ENCODE peak calls at places on chromosomes 7 and 10, in five cellular contexts. D, J, G, V and Q are unnamed samples. For H3K36me3, the result is how much of the 10 kb centered on the place peaks cover.

GRCh38 chr7:101612885-101613490 is 16.1 kb downstream of the MYL10 start:
- DNase-seq in D (no peak), J (no peak), G (no peak), V (no peak), Q (no peak)

GRCh38 chr7:29564455-29565185 is 985 bp downstream of the PRR15 start:
- DNase-seq in D (peak), J (no peak), G (peak), V (no peak), Q (no peak)

GRCh38 chr10:121994429-121994881 is 5.5 kb downstream of the TACC2 start:
- DNase-seq in D (peak), J (no peak), G (peak), V (no peak), Q (no peak)

GRCh38 chr7:137774793-137775201 is 72.0 kb downstream of the DGKI start:
- DNase-seq in D (peak), J (no peak), G (no peak), V (no peak), Q (no peak)

GRCh38 chr10:95550073-95550672 is 11.0 kb downstream of the SORBS1 start:
- DNase-seq in D (no peak), J (no peak), G (no peak), V (no peak), Q (no peak)

GRCh38 chr7:156640257-156640948 is at the start of gene RNF32:
- DNase-seq in D (peak), J (peak), G (peak), V (peak), Q (peak)

GRCh38 chr7:1811850-1812692 is 142.0 kb downstream of the ELFN1 start:
- DNase-seq in D (no peak), J (no peak), G (peak), V (no peak), Q (no peak)

GRCh38 chr7:75835688-75836285 is 22.2 kb upstream of the CCL24 start:
- DNase-seq in D (no peak), J (no peak), G (no peak), V (no peak), Q (no peak)

GRCh38 chr10:110005716-110006115 is 2.1 kb upstream of the ADD3 start:
- DNase-seq in D (peak), J (no peak), G (peak), V (no peak), Q (no peak)

GRCh38 chr7:7539152-7539551 is 3.5 kb upstream of the COL28A1 start:
- DNase-seq in D (no peak), J (no peak), G (no peak), V (no peak), Q (no peak)

GRCh38 chr10:60237977-60238376 is 151.7 kb downstream of the ANK3 start:
- DNase-seq in D (peak), J (no peak), G (no peak), V (no peak), Q (peak)

GRCh38 chr10:84008878-84009277 is 130.4 kb upstream of the GHITM start:
- DNase-seq in D (no peak), J (no peak), G (peak), V (no peak), Q (peak)

GRCh38 chr10:106980711-106981460 is 183.6 kb downstream of the SORCS1 start:
- DNase-seq in D (no peak), J (no peak), G (no peak), V (no peak), Q (peak)

GRCh38 chr7:135326636-135327280 is 93.1 kb downstream of the STRA8 start:
- DNase-seq in D (peak), J (no peak), G (peak), V (no peak), Q (no peak)

GRCh38 chr10:101237080-101237817 is 8.0 kb upstream of the LBX1 start:
- DNase-seq in D (peak), J (no peak), G (no peak), V (no peak), Q (no peak)

GRCh38 chr7:123734498-123734897 is 14.3 kb downstream of the WASL start:
- DNase-seq in D (no peak), J (no peak), G (no peak), V (no peak), Q (no peak)

GRCh38 chr7:17599733-17600685 is 301.6 kb downstream of the AHR start:
- DNase-seq in D (peak), J (no peak), G (no peak), V (no peak), Q (no peak)

GRCh38 chr7:139232893-139233292 is 1.9 kb downstream of the UBN2 start:
- DNase-seq in D (peak), J (no peak), G (no peak), V (no peak), Q (no peak)

GRCh38 chr7:38658916-38659315 is 27.7 kb upstream of the AMPH start:
- DNase-seq in D (peak), J (no peak), G (no peak), V (no peak), Q (no peak)

GRCh38 chr7:27113991-27114866 is 11.7 kb upstream of the HOXA2 start:
- DNase-seq in D (peak), J (no peak), G (no peak), V (no peak), Q (no peak)

GRCh38 chr10:58299580-58299979 is 30.6 kb downstream of the CISD1 start:
- DNase-seq in D (peak), J (peak), G (peak), V (peak), Q (peak)

GRCh38 chr7:28586736-28587135 is 174.4 kb downstream of the CREB5 start:
- DNase-seq in D (no peak), J (no peak), G (no peak), V (no peak), Q (no peak)

GRCh38 chr10:47031251-47031952 is 120.2 kb downstream of the PTPN20 start:
- DNase-seq in D (no peak), J (no peak), G (peak), V (no peak), Q (no peak)

DNA sequence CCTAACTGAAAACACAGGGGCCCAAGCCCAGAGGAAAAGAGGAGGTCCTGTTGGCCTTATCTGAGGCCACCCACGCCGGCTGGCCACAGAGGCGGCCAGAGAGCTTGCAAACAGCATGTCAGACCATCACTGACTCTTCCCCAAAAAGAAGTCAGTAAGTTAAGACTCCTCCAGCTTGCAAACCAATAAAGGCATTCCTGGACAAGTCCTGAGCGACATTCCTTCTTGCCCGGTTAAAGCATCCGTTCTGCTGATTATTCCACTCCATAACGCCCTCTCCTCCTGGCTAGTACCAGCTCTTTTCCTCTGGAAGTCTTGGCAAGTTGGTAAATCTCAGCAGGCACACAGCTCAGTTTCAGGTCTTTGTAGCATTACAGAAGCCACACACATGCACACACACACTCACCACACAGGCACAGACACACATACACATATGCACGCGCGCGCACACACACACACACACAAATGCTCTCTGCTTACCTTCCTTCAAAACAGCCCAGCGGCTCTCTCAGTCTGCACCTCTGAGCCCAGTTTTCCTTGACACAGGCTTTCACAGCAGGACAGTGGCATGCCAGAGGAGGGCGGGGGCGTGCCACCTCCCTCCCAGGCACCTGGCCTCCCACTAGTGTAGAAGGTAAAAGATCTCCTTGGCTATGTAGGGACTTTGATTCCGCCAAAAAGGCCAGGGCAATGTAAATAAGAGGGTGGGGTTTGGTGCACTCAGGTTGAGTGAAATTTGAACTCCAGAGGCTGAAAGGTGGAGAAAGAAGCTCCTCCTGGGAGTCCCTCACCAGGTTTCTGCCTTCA is 201.4 kb downstream of the TNS3 start:
- DNase-seq in D (peak), J (no peak), G (peak), V (no peak), Q (no peak)
- H3K4me3 ChIP-seq in D (no peak), J (no peak), G (peak), V (no peak), Q (no peak)

DNA sequence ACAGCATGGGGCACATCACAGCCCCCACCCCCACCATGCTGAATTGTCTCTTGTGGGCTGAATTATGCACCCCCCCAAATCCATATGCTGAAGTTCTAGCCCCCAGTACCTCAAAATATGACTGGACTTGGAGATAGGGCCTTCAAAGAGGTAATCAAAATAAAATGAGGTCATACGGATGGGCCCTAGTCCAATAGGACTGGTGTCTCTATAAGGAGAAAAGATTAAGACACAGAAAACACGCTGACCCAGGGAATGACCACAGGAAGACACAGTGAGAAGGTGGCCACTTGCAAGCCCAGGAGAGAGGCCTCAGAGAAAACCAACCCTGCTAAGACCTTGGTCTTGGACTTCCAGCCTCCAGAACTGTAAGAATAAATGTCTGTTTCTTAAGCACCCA is 106.4 kb upstream of the ARID5B start:
- DNase-seq in D (no peak), J (no peak), G (no peak), V (no peak), Q (no peak)
- H3K36me3 ChIP-seq in D (under half), J (under half), G (under half), V (under half), Q (under half)

GRCh38 chr10:117170244-117170643 is 27.0 kb upstream of the KCNK18 start:
- DNase-seq in D (no peak), J (no peak), G (no peak), V (no peak), Q (no peak)

GRCh38 chr10:117178190-117178589 is 19.1 kb upstream of the KCNK18 start:
- DNase-seq in D (no peak), J (no peak), G (no peak), V (no peak), Q (no peak)

GRCh38 chr10:117175901-117176534 is 21.3 kb upstream of the KCNK18 start:
- DNase-seq in D (peak), J (peak), G (peak), V (peak), Q (no peak)

GRCh38 chr10:117174439-117175214 is 22.7 kb upstream of the KCNK18 start:
- DNase-seq in D (peak), J (peak), G (peak), V (peak), Q (peak)

GRCh38 chr10:117175215-117175900 is 21.9 kb upstream of the KCNK18 start:
- DNase-seq in D (no peak), J (peak), G (peak), V (peak), Q (peak)
- H3K4me3 ChIP-seq in D (peak), J (peak), G (peak), V (peak), Q (peak)

DNA sequence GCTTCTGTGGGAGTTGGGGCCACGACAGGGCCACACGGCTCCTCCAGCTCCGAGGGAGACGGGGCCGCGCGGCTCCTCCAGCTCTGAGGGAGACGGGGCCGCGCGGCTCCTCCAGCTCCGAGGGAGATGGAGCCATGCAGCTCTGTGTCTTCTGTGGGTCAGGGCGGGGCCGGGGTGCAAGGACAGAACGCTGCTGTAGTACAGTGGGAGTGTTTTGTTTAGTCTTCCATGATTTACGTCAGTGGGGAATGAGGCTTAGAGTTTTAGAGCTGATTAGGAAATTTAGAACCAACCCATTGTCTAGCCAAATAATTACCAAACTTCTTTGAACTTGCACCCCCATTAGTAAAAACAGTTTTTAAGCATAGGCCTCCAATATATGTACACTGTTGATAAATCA is 32.9 kb upstream of the PRKAR1B start:
- DNase-seq in D (no peak), J (peak), G (no peak), V (no peak), Q (no peak)
- H3K36me3 ChIP-seq in D (under half), J (under half), G (under half), V (under half), Q (under half)

GRCh38 chr10:43324847-43325246 is 46.6 kb upstream of the FXYD4 start:
- DNase-seq in D (no peak), J (no peak), G (no peak), V (no peak), Q (no peak)

GRCh38 chr10:43322769-43323168 is 48.7 kb upstream of the FXYD4 start:
- DNase-seq in D (peak), J (peak), G (peak), V (peak), Q (peak)

GRCh38 chr10:43322321-43322720 is 49.1 kb upstream of the FXYD4 start:
- DNase-seq in D (no peak), J (no peak), G (peak), V (no peak), Q (no peak)

GRCh38 chr10:43320226-43320625 is 51.2 kb upstream of the FXYD4 start:
- DNase-seq in D (no peak), J (no peak), G (no peak), V (no peak), Q (no peak)

DNA sequence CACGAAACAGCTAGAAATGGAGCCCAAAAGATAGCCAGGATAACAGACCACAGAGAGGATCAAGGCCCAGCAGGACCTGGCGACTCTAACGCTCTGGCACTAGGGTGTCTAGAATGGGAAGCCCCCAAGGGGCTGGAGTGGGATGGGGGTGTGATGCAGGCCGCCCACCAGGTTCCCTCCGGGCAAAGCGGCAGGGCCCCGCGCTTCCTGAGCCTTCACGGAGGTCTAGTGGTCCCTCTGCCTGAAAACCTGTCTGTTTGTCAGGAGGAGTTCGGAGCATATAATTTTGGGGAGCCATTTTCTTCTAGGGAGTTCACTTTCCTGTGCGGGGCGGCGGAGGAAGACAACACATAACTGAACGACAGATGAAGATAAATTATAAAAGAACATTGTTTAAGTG is 48.2 kb upstream of the FXYD4 start:
- DNase-seq in D (no peak), J (no peak), G (no peak), V (no peak), Q (no peak)
- H3K4me3 ChIP-seq in D (no peak), J (no peak), G (no peak), V (peak), Q (no peak)

DNA sequence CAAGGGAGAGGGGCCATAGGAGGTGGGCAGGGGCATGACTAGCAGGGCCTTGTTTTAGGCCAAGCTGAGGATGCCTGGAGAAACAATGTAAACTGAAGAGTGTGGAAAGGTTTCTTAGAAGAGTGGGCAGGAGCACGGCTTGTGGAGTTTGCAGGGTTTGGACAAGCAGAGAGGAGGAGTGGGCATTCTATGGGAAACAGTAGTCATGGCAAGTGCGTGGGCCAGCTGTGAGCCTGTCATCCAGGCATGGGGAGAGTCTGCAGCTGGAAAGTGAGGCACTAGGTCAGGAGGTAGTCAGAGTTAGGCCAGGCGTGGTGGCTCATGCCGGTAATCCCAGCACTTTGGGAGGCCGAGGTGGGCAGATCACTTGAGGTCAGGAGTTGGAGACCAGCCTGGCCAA is 130.1 kb downstream of the SH3PXD2A start:
- DNase-seq in D (no peak), J (no peak), G (no peak), V (no peak), Q (no peak)
- H3K36me3 ChIP-seq in D (under half), J (under half), G (under half), V (under half), Q (under half)

GRCh38 chr10:117551322-117552155 is 9.0 kb downstream of the EMX2 start:
- DNase-seq in D (no peak), J (no peak), G (no peak), V (no peak), Q (no peak)
- H3K4me3 ChIP-seq in D (no peak), J (no peak), G (no peak), V (no peak), Q (no peak)